ENCODE peak calls at places on chromosome 10, in ten cellular contexts. Q is effector memory CD4-positive, alpha-beta T cell; B is hepatocyte; A is HCT116; K is colonic mucosa; G is left ventricle myocardium inferior; D is fibroblast of lung; T is astrocyte; X is keratinocyte; F is GM23248. V is an unnamed sample. For H3K4me1, the result is how much of the 10 kb centered on the place peaks cover.

GRCh38 chr10:124204726-124205125 is 111.3 kb upstream of the CHST15 start:
- DNase-seq in G (no peak), D (no peak), T (no peak), Q (no peak), A (no peak), F (no peak), K (no peak), X (no peak), B (no peak), V (no peak)

GRCh38 chr10:132175907-132176581 is 10.7 kb upstream of the DPYSL4 start:
- DNase-seq in X (no peak), D (no peak), T (no peak), Q (no peak), A (no peak), F (no peak), G (no peak), K (no peak), B (no peak), V (peak)

GRCh38 chr10:35433851-35434426 is 97.6 kb downstream of the CCNY start:
- DNase-seq in G (no peak), K (no peak), D (peak), F (peak), Q (no peak), B (peak), A (no peak), T (peak), X (peak), V (no peak)

GRCh38 chr10:43648083-43648391 is 644 bp downstream of the ZNF32 start:
- DNase-seq in X (no peak), G (no peak), B (no peak), D (peak), Q (peak), A (no peak), K (no peak), T (no peak), F (no peak), V (no peak)

GRCh38 chr10:116113721-116114501 is 159.1 kb downstream of the GFRA1 start:
- DNase-seq in G (no peak), T (peak), X (no peak), K (no peak), B (no peak), Q (no peak), F (peak), A (no peak), D (peak), V (no peak)

GRCh38 chr10:32317795-32318194 is 29.2 kb downstream of the EPC1 start:
- DNase-seq in X (no peak), A (no peak), Q (no peak), F (no peak), D (no peak), G (no peak), B (no peak), T (no peak), K (no peak), V (no peak)

GRCh38 chr10:5632430-5632829 is 34.0 kb downstream of the ASB13 start:
- DNase-seq in Q (no peak), B (peak), F (peak), D (no peak), A (no peak), G (no peak), X (no peak), K (peak), T (peak), V (no peak)

GRCh38 chr10:7829289-7829834 is 11.1 kb downstream of the TAF3 start:
- DNase-seq in T (no peak), X (no peak), K (no peak), A (no peak), F (no peak), D (no peak), Q (no peak), B (no peak), G (no peak), V (no peak)

GRCh38 chr10:128125416-128125943 is 743 bp downstream of the MKI67 start:
- DNase-seq in A (no peak), D (no peak), T (no peak), K (peak), B (peak), Q (no peak), G (no peak), F (peak), X (no peak), V (no peak)

GRCh38 chr10:105797234-105797890 is 1156.3 kb downstream of the SORCS3 start:
- DNase-seq in T (no peak), G (no peak), D (no peak), Q (no peak), B (peak), K (no peak), X (no peak), F (peak), A (peak), V (no peak)

GRCh38 chr10:119290301-119291036 is 83.1 kb downstream of the GRK5 start:
- DNase-seq in D (no peak), K (no peak), X (no peak), B (no peak), G (no peak), F (peak), Q (no peak), A (no peak), T (no peak), V (no peak)

GRCh38 chr10:133260895-133261725 is 15.6 kb downstream of the ADAM8 start:
- DNase-seq in T (no peak), D (no peak), Q (peak), F (peak), X (no peak), B (peak), G (peak), K (peak), A (no peak), V (peak)

GRCh38 chr10:44934416-44935200 is 23.5 kb downstream of the TMEM72 start:
- DNase-seq in B (no peak), Q (no peak), K (no peak), X (no peak), T (no peak), A (no peak), D (no peak), F (no peak), G (no peak), V (peak)

GRCh38 chr10:131777162-131777561 is 123.6 kb upstream of the PPP2R2D start:
- DNase-seq in G (no peak), K (no peak), B (no peak), X (no peak), T (no peak), F (no peak), Q (no peak), A (no peak), D (no peak), V (no peak)

GRCh38 chr10:49844775-49845561 is 82.8 kb upstream of the OGDHL start:
- DNase-seq in T (peak), Q (no peak), K (peak), D (peak), A (no peak), B (no peak), X (no peak), F (peak), G (no peak), V (no peak)

GRCh38 chr10:29687411-29688160 is 52.8 kb upstream of the SVIL start:
- DNase-seq in A (no peak), B (no peak), T (peak), Q (no peak), F (peak), X (no peak), G (no peak), K (no peak), D (peak), V (no peak)

GRCh38 chr10:88791924-88792323 is 10.6 kb upstream of the LIPM start:
- DNase-seq in X (no peak), Q (no peak), F (peak), B (peak), D (no peak), K (no peak), G (no peak), T (no peak), A (peak), V (no peak)

GRCh38 chr10:84063440-84063839 is 75.9 kb upstream of the GHITM start:
- DNase-seq in T (no peak), K (no peak), D (no peak), A (no peak), Q (no peak), X (no peak), G (no peak), B (no peak), F (no peak), V (no peak)

GRCh38 chr10:123890246-123890645 is 1.4 kb downstream of the CPXM2 start:
- DNase-seq in D (no peak), A (no peak), G (no peak), Q (no peak), X (no peak), K (no peak), T (no peak), F (peak), B (no peak), V (no peak)

GRCh38 chr10:536371-536925 is 153.0 kb downstream of the DIP2C start:
- DNase-seq in F (peak), B (no peak), Q (no peak), D (no peak), A (no peak), G (no peak), K (no peak), X (no peak), T (peak), V (no peak)

GRCh38 chr10:127117125-127117524 is 79.3 kb downstream of the INSYN2A start:
- DNase-seq in X (peak), G (peak), D (peak), B (peak), T (peak), Q (no peak), F (peak), A (no peak), K (peak), V (peak)

GRCh38 chr10:78894841-78895195 is 173.9 kb upstream of the ZMIZ1 start:
- DNase-seq in G (no peak), D (no peak), F (no peak), T (no peak), A (no peak), Q (no peak), X (no peak), B (peak), K (no peak), V (no peak)

GRCh38 chr10:70622541-70622940 is 20.0 kb upstream of the PRF1 start:
- DNase-seq in B (no peak), D (no peak), Q (no peak), T (no peak), K (no peak), A (no peak), X (no peak), G (no peak), F (no peak), V (no peak)

GRCh38 chr10:124712704-124713407 is 31.3 kb downstream of the FAM53B start:
- DNase-seq in Q (no peak), D (no peak), B (no peak), F (no peak), G (no peak), K (no peak), T (no peak), A (no peak), X (no peak), V (no peak)

GRCh38 chr10:77566228-77566627 is 71.4 kb downstream of the KCNMA1 start:
- DNase-seq in B (no peak), K (no peak), X (no peak), T (no peak), F (peak), Q (no peak), D (peak), A (no peak), G (no peak), V (no peak)

GRCh38 chr10:70582793-70583700 is 19.5 kb downstream of the PRF1 start:
- DNase-seq in D (no peak), X (no peak), A (no peak), K (no peak), F (no peak), T (no peak), Q (no peak), B (no peak), G (no peak), V (no peak)

GRCh38 chr10:11673346-11674330 is 62.2 kb upstream of the USP6NL start:
- DNase-seq in F (peak), G (no peak), T (no peak), B (no peak), D (no peak), X (no peak), A (no peak), Q (no peak), K (no peak), V (no peak)

GRCh38 chr10:43885842-43886241 is 237.2 kb upstream of the ZNF32 start:
- DNase-seq in T (no peak), X (no peak), K (no peak), A (no peak), G (no peak), B (no peak), F (no peak), Q (no peak), D (no peak), V (no peak)

GRCh38 chr10:78451592-78451991 is 417.9 kb downstream of the RPS24 start:
- DNase-seq in T (no peak), F (no peak), D (no peak), K (peak), X (no peak), A (no peak), B (peak), G (no peak), Q (no peak), V (peak)

GRCh38 chr10:33157108-33157507 is 177.4 kb downstream of the NRP1 start:
- DNase-seq in B (no peak), Q (no peak), D (peak), A (no peak), G (no peak), F (peak), K (no peak), T (no peak), X (no peak), V (no peak)

GRCh38 chr10:70164179-70164578 is 6.1 kb downstream of the SAR1A start:
- DNase-seq in K (no peak), G (no peak), T (no peak), B (no peak), D (no peak), A (no peak), F (no peak), X (no peak), Q (no peak), V (no peak)

GRCh38 chr10:7444576-7445226 is 33.9 kb upstream of the SFMBT2 start:
- DNase-seq in Q (no peak), B (peak), K (no peak), A (no peak), T (no peak), X (no peak), G (no peak), D (no peak), F (no peak), V (no peak)

GRCh38 chr10:775245-776075 is 86.0 kb upstream of the DIP2C start:
- DNase-seq in T (no peak), Q (no peak), G (no peak), X (no peak), D (no peak), A (no peak), B (no peak), F (peak), K (no peak), V (no peak)

GRCh38 chr10:23648618-23649017 is 209.7 kb downstream of the OTUD1 start:
- DNase-seq in K (no peak), X (no peak), Q (no peak), G (no peak), A (no peak), D (no peak), F (no peak), B (no peak), T (no peak), V (no peak)

GRCh38 chr10:12067336-12067735 is 1.4 kb upstream of the DHTKD1 start:
- DNase-seq in T (peak), D (peak), Q (no peak), X (peak), F (peak), K (no peak), B (no peak), A (no peak), G (no peak), V (no peak)

GRCh38 chr10:93445097-93445960 is 36.8 kb downstream of the MYOF start:
- DNase-seq in D (peak), X (peak), A (peak), G (peak), K (peak), F (peak), B (peak), Q (no peak), T (peak), V (peak)

GRCh38 chr10:5416981-5417380 is 4.6 kb downstream of the NET1 start:
- DNase-seq in K (no peak), A (no peak), Q (no peak), F (no peak), T (peak), G (no peak), D (no peak), X (no peak), B (no peak), V (no peak)

GRCh38 chr10:110725809-110726641 is 81.9 kb downstream of the RBM20 start:
- DNase-seq in D (no peak), T (no peak), Q (no peak), X (no peak), G (no peak), K (no peak), A (no peak), B (peak), F (peak), V (peak)

GRCh38 chr10:112981553-112981952 is 31.5 kb downstream of the TCF7L2 start:
- DNase-seq in Q (no peak), D (no peak), A (no peak), T (peak), K (no peak), X (no peak), G (no peak), B (no peak), F (no peak), V (no peak)
- H3K4me1 ChIP-seq in Q (under half), D (under half), A (under half), T (under half), K (under half), X (under half), G (under half), B (under half), F (under half), V (under half)

DNA sequence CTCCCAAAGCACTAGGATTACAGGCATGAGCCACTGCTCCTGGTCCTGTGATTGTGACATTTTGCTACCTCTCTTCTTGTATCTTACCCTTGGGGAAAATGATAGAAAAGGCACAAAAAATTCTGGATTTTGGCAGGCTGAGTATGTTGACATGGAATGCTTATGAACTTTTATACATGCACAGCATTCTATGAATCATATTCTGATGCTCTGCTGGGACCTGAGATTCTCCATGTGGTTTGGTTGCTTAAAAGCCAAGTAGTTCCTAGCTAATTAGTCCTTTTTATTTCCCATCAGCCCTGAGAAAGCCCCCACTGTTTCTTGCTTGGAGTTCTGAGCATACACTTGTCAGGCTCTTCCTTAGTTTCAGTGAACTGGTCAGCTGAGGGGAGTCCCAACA is 8.3 kb upstream of the KAZALD1 start:
- DNase-seq in K (no peak), D (peak), Q (no peak), A (no peak), F (peak), T (no peak), G (no peak), B (no peak), X (no peak), V (no peak)
- H3K4me1 ChIP-seq in K (under half), D (under half), Q (under half), A (under half), F (under half), T (under half), G (under half), B (under half), X (under half), V (under half)

GRCh38 chr10:71731791-71732190 is 12.2 kb upstream of the C10orf105 start:
- DNase-seq in F (no peak), G (no peak), K (no peak), X (no peak), D (no peak), T (no peak), B (no peak), A (no peak), Q (no peak), V (no peak)
- H3K4me1 ChIP-seq in F (under half), G (under half), K (under half), X (under half), D (under half), T (under half), B (under half), A (under half), Q (half or more), V (under half)

GRCh38 chr10:22646291-22646926 is 68.0 kb downstream of the PIP4K2A start:
- DNase-seq in K (no peak), F (no peak), G (no peak), Q (no peak), D (no peak), B (no peak), T (peak), A (no peak), X (no peak), V (no peak)
- H3K4me1 ChIP-seq in K (under half), F (under half), G (under half), Q (half or more), D (under half), B (under half), T (under half), A (under half), X (under half), V (under half)

GRCh38 chr10:121076760-121077159 is 225.6 kb downstream of the WDR11 start:
- DNase-seq in X (no peak), B (no peak), D (no peak), A (no peak), G (peak), T (no peak), Q (no peak), F (no peak), K (no peak), V (no peak)
- H3K4me1 ChIP-seq in X (under half), B (half or more), D (under half), A (under half), G (under half), T (under half), Q (under half), F (under half), K (under half), V (under half)

GRCh38 chr10:122139627-122140151 is 131.4 kb upstream of the BTBD16 start:
- DNase-seq in B (no peak), T (no peak), A (no peak), Q (no peak), G (peak), F (no peak), K (no peak), X (no peak), D (no peak), V (peak)
- H3K4me1 ChIP-seq in B (under half), T (under half), A (under half), Q (under half), G (half or more), F (under half), K (under half), X (under half), D (under half), V (half or more)

GRCh38 chr10:96578022-96578421 is 8.8 kb downstream of the TM9SF3 start:
- DNase-seq in G (no peak), K (no peak), A (no peak), X (no peak), D (no peak), F (no peak), T (no peak), Q (no peak), B (no peak), V (no peak)
- H3K4me1 ChIP-seq in G (half or more), K (under half), A (under half), X (under half), D (under half), F (under half), T (under half), Q (under half), B (under half), V (under half)

V was measured in heart right ventricle.